ENCODE peak calls at places on chromosomes 1 and 21, in seven cellular contexts. Z is A549, I is dorsolateral prefrontal cortex, L is fibroblast of the aortic adventitia, G is cardiac fibroblast, M is brain microvascular endothelial cell, O is ovary. P is an unnamed sample.

GRCh38 chr1:89260042-89260441 is 12.6 kb downstream of the GBP5 start:
- DNase-seq in L (no peak), Z (no peak), G (no peak), I (no peak), M (no peak), O (no peak), P (no peak)

GRCh38 chr21:17828223-17828622 is 9.1 kb upstream of the C21orf91 start:
- DNase-seq in M (peak), O (no peak), G (peak), L (peak), I (no peak), Z (no peak), P (peak)

GRCh38 chr1:145936247-145936646 is 9.0 kb upstream of the RBM8A start:
- DNase-seq in Z (no peak), G (no peak), I (no peak), O (no peak), L (no peak), M (no peak), P (no peak)

GRCh38 chr1:195766709-195767108 is 841.5 kb downstream of the KCNT2 start:
- DNase-seq in Z (no peak), M (no peak), O (no peak), G (peak), L (no peak), I (no peak), P (no peak)

GRCh38 chr1:2504224-2504948 is 22.0 kb downstream of the PANK4 start:
- DNase-seq in O (no peak), G (no peak), I (no peak), Z (no peak), M (no peak), L (no peak), P (no peak)

GRCh38 chr1:63740432-63740831 is 33.4 kb upstream of the ROR1 start:
- DNase-seq in G (no peak), L (no peak), O (no peak), M (no peak), Z (no peak), I (no peak), P (no peak)

GRCh38 chr1:231986631-231987291 is 360.2 kb downstream of the DISC1 start:
- DNase-seq in M (peak), G (peak), L (peak), Z (no peak), O (peak), I (no peak), P (no peak)

GRCh38 chr1:222618001-222618879 is at the start of gene MIA3:
- DNase-seq in G (no peak), I (peak), Z (no peak), M (no peak), O (peak), L (no peak), P (no peak)

GRCh38 chr1:37250371-37250770 is 216.1 kb upstream of the GRIK3 start:
- DNase-seq in M (no peak), Z (peak), O (no peak), I (no peak), G (no peak), L (no peak), P (no peak)

GRCh38 chr1:41927118-41927517 is 8.4 kb upstream of the HIVEP3 start:
- DNase-seq in M (no peak), L (no peak), I (no peak), G (no peak), Z (no peak), O (no peak), P (no peak)

GRCh38 chr1:244705268-244706234 is 52.6 kb downstream of the DESI2 start:
- DNase-seq in M (no peak), O (no peak), L (no peak), Z (no peak), I (no peak), G (no peak), P (no peak)

GRCh38 chr1:62585481-62586155 is 11.7 kb upstream of the ANGPTL3 start:
- DNase-seq in O (no peak), G (no peak), Z (no peak), L (no peak), M (no peak), I (no peak), P (no peak)

GRCh38 chr1:36846366-36846765 is 187.9 kb downstream of the GRIK3 start:
- DNase-seq in O (no peak), L (no peak), G (no peak), Z (no peak), I (no peak), M (no peak), P (no peak)

GRCh38 chr1:172286629-172287076 is 133.8 kb upstream of the C1orf105 start:
- DNase-seq in I (no peak), Z (peak), G (peak), L (peak), M (peak), O (peak), P (peak)

GRCh38 chr1:214435867-214436266 is 115.5 kb downstream of the PTPN14 start:
- DNase-seq in L (no peak), M (no peak), I (no peak), Z (no peak), O (no peak), G (no peak), P (no peak)

GRCh38 chr1:241990040-241990439 is 8.9 kb downstream of the MAP1LC3C start:
- DNase-seq in G (peak), M (peak), L (peak), I (peak), Z (peak), O (peak), P (peak)

GRCh38 chr1:236502579-236502971 is 21.2 kb upstream of the LGALS8 start:
- DNase-seq in L (no peak), I (no peak), O (no peak), Z (peak), G (peak), M (peak), P (no peak)
- TF ChIP-seq CTCF in L (no peak), I (no peak), O (no peak), Z (no peak), G (no peak), M (no peak), P (no peak)

DNA sequence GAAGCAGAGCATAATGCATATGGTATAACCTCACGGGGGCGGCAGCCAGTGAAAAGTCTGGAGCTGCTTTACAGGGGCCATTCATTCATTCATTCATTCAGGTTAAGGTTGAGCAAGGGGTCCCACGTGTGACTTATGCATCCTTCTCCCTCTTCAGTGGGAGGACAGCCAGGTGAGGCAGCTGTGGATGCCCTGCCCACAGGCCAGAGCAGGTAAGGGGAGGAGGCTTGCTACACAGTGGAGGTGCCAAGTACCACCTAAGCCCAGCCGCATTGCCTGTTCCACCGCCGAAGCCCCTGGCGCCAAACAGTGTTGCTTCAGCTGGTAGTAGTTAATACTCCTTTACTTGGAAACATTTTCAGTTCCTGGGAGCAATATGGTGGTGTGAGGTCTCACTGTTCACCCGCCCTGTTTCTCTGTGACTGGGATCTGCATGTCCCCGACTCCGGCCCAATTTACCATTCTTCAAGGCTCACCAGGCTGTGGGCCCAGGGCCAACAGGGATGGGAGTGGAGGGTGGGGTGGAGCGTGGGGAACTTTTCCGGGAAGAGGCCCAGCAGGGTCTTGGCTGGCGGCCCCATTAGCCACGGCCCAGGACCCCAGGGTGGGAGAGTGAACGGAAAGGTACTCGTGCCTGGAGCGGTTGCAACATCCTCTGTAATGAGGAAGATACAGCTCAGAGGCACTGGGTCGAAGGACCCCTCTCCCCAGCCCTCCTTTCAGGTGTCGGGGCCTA is 722 bp upstream of the PODN start:
- DNase-seq in G (no peak), L (peak), M (no peak), Z (no peak), O (peak), I (no peak), P (no peak)
- H3K4me3 ChIP-seq in G (peak), L (peak), M (peak), Z (no peak), O (peak), I (peak), P (peak)

GRCh38 chr1:199959033-199959774 is 68.3 kb upstream of the NR5A2 start:
- DNase-seq in Z (no peak), G (no peak), I (no peak), O (no peak), L (no peak), M (no peak), P (no peak)

GRCh38 chr1:199956005-199956404 is 71.5 kb upstream of the NR5A2 start:
- DNase-seq in Z (peak), M (no peak), L (no peak), I (no peak), O (no peak), G (no peak), P (no peak)

GRCh38 chr1:199959775-199960110 is 67.8 kb upstream of the NR5A2 start:
- DNase-seq in M (no peak), O (no peak), Z (no peak), G (no peak), L (no peak), I (no peak), P (no peak)

GRCh38 chr1:199955235-199955634 is 72.3 kb upstream of the NR5A2 start:
- DNase-seq in G (no peak), I (no peak), O (no peak), M (no peak), Z (no peak), L (no peak), P (no peak)

DNA sequence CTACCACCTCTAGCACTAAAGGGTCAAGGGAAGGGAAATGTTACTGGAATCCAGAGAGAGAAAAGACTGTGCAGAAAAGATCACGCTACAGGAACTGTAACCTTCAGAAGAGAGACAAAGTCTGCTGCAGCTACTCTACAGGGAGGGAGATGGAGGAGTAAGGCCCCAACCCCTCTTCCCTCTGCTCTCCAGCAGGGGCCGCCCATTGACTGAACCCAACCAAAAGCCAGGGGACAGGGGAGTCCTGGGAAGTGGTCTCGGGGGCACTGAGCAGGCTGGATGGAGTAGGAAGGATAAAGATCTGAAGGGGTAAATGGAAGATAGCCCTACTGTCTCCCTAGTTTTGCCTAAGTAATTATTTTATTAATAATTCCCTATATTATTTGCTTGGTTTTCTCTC is 72.8 kb upstream of the NR5A2 start:
- DNase-seq in L (no peak), M (no peak), G (no peak), Z (peak), I (no peak), O (no peak), P (no peak)
- TF ChIP-seq CTCF in L (peak), M (peak), G (peak), Z (peak), I (no peak), O (no peak), P (no peak)

GRCh38 chr1:115314765-115315164 is 23.3 kb downstream of the NGF start:
- DNase-seq in I (no peak), O (no peak), M (peak), Z (peak), G (peak), L (peak), P (no peak)
- H3K4me3 ChIP-seq in I (no peak), O (no peak), M (no peak), Z (no peak), G (no peak), L (no peak), P (no peak)

DNA sequence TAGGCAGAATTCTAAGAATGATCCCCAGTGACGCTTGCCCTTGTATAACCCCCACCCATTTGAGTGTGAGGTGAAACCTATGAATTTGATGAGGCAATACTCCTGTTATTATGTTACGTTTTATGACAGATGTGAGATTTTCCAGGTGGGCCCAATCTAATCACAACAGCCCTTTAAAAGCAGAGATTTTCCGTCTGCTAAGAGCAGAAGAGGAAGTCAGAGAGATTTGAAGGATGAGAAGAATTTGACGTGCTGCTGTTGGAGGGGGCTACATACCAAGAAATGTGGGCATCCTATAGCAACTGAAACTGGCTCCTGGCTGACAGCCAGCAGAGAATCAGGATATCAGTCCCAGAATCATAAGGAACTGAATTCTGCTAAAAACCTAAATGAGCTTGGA is 2.4 kb upstream of the SLC19A2 start:
- DNase-seq in L (no peak), M (no peak), Z (no peak), G (no peak), I (no peak), O (no peak), P (no peak)
- TF ChIP-seq CTCF in L (no peak), M (no peak), Z (no peak), G (no peak), I (no peak), O (no peak), P (no peak)

GRCh38 chr1:206575165-206575893 is 36.9 kb downstream of the EIF2D start:
- DNase-seq in Z (no peak), G (peak), M (peak), I (no peak), O (no peak), L (peak), P (peak)
- H3K4me3 ChIP-seq in Z (no peak), G (no peak), M (no peak), I (no peak), O (no peak), L (no peak), P (no peak)

DNA sequence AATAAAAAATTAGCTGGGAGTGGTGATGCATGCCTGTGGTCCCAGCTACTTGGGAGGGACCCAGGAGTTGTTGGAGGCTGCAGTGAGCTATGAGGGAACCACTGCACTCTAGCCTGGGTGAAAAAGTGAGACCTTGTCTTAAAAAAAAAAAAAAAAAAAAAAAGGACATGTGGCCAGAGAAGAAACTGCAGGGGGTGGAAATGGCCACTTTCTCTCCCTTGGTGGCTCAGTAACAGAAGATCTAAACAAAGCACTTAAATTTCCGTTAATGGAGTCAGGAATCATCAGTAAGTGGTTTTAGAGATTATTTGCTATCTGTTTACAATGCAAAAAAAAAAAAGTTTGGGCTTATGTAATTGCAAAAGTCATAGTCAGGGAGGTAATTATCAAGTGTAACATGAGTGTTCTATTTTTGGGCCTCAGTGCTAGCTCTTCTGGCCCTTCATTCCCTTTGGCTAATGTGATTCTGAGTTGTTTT is 19.3 kb upstream of the OPRD1 start:
- DNase-seq in L (no peak), Z (no peak), I (no peak), M (no peak), G (no peak), O (no peak), P (no peak)
- TF ChIP-seq CTCF in L (no peak), Z (no peak), I (no peak), M (peak), G (peak), O (no peak), P (no peak)

GRCh38 chr1:40379785-40380452 is 6.4 kb downstream of the SMAP2 start:
- DNase-seq in L (peak), G (peak), I (no peak), Z (no peak), O (no peak), M (no peak), P (no peak)
- H3K4me3 ChIP-seq in L (no peak), G (no peak), I (no peak), Z (no peak), O (no peak), M (no peak), P (no peak)

GRCh38 chr21:21003701-21004100 is 5.5 kb downstream of the NCAM2 start:
- DNase-seq in L (peak), M (peak), Z (peak), G (peak), O (no peak), I (no peak), P (no peak)
- TF ChIP-seq CTCF in L (peak), M (peak), Z (no peak), G (peak), O (no peak), I (peak), P (peak)

P was measured in AG04449.